ENCODE peak calls at places on chromosome 6, in five cellular contexts. One of them, this sample, is unnamed.
A peak's percentile ranks its signal among the peaks of the same experiment; 100 is the strongest.

GRCh38 chr6:119978274-119978889 is 628.8 kb upstream of the MAN1A1 start:
- DNase-seq in HL-60: no peak
- DNase-seq in IMR-90: peak; percentile 26
- DNase-seq in right atrium auricular region: no peak
- DNase-seq in thoracic aorta: no peak
- DNase-seq in this sample: no peak

GRCh38 chr6:56902551-56903464 is 52.1 kb upstream of the BEND6 start:
- DNase-seq in HL-60: no peak
- DNase-seq in IMR-90: peak; percentile 76
- DNase-seq in right atrium auricular region: no peak
- DNase-seq in thoracic aorta: no peak
- DNase-seq in this sample: no peak

GRCh38 chr6:109523478-109523877 is 40.5 kb upstream of the ZBTB24 start:
- DNase-seq in HL-60: no peak
- DNase-seq in IMR-90: peak; percentile 40
- DNase-seq in right atrium auricular region: no peak
- DNase-seq in thoracic aorta: no peak
- DNase-seq in this sample: no peak

GRCh38 chr6:5172057-5172683 is 87.0 kb downstream of the PPP1R3G start:
- DNase-seq in HL-60: no peak
- DNase-seq in IMR-90: no peak
- DNase-seq in right atrium auricular region: no peak
- DNase-seq in thoracic aorta: no peak
- DNase-seq in this sample: no peak

GRCh38 chr6:10276106-10276505 is 138.8 kb downstream of the TFAP2A start:
- DNase-seq in HL-60: no peak
- DNase-seq in IMR-90: peak; percentile 31
- DNase-seq in right atrium auricular region: no peak
- DNase-seq in thoracic aorta: no peak
- DNase-seq in this sample: peak; percentile 3

GRCh38 chr6:169960531-169960890 is 209.1 kb downstream of the ERMARD start:
- DNase-seq in HL-60: no peak
- DNase-seq in IMR-90: no peak
- DNase-seq in right atrium auricular region: peak; percentile 42
- DNase-seq in thoracic aorta: no peak
- DNase-seq in this sample: no peak

GRCh38 chr6:30885999-30886896 is 1.9 kb downstream of the DDR1 start:
- DNase-seq in HL-60: no peak
- DNase-seq in IMR-90: peak; percentile 79
- DNase-seq in right atrium auricular region: peak; percentile 79
- DNase-seq in thoracic aorta: no peak
- DNase-seq in this sample: no peak

GRCh38 chr6:137019476-137020272 is 25.1 kb downstream of the IL20RA start:
- DNase-seq in HL-60: no peak
- DNase-seq in IMR-90: no peak
- DNase-seq in right atrium auricular region: no peak
- DNase-seq in thoracic aorta: no peak
- DNase-seq in this sample: no peak

GRCh38 chr6:16414205-16414604 is 175.8 kb downstream of the GMPR start:
- DNase-seq in HL-60: no peak
- DNase-seq in IMR-90: no peak
- DNase-seq in right atrium auricular region: no peak
- DNase-seq in thoracic aorta: no peak
- DNase-seq in this sample: no peak

GRCh38 chr6:46263709-46264091 is 92.9 kb upstream of the ENPP5 start:
- DNase-seq in HL-60: no peak
- DNase-seq in IMR-90: peak; percentile 20
- DNase-seq in right atrium auricular region: no peak
- DNase-seq in thoracic aorta: no peak
- DNase-seq in this sample: no peak

GRCh38 chr6:101683884-101684283 is 290.4 kb downstream of the GRIK2 start:
- DNase-seq in HL-60: no peak
- DNase-seq in IMR-90: no peak
- DNase-seq in right atrium auricular region: no peak
- DNase-seq in thoracic aorta: no peak
- DNase-seq in this sample: no peak

GRCh38 chr6:5112065-5112799 is 27.1 kb downstream of the PPP1R3G start:
- DNase-seq in HL-60: no peak
- DNase-seq in IMR-90: peak; percentile 52
- DNase-seq in right atrium auricular region: no peak
- DNase-seq in thoracic aorta: no peak
- DNase-seq in this sample: no peak

GRCh38 chr6:20472748-20473147 is 61.5 kb upstream of the CDKAL1 start:
- DNase-seq in HL-60: no peak
- DNase-seq in IMR-90: no peak
- DNase-seq in right atrium auricular region: no peak
- DNase-seq in thoracic aorta: no peak
- DNase-seq in this sample: no peak

GRCh38 chr6:7411328-7411727 is 21.7 kb downstream of the RIOK1 start:
- DNase-seq in HL-60: no peak
- DNase-seq in IMR-90: no peak
- DNase-seq in right atrium auricular region: no peak
- DNase-seq in thoracic aorta: no peak
- DNase-seq in this sample: no peak

GRCh38 chr6:140155727-140156126 is 781.3 kb upstream of the CITED2 start:
- DNase-seq in HL-60: no peak
- DNase-seq in IMR-90: no peak
- DNase-seq in right atrium auricular region: no peak
- DNase-seq in thoracic aorta: no peak
- DNase-seq in this sample: no peak

GRCh38 chr6:36204068-36204753 is 7.7 kb downstream of the BRPF3 start:
- DNase-seq in HL-60: peak; percentile 63
- DNase-seq in IMR-90: no peak
- DNase-seq in right atrium auricular region: no peak
- DNase-seq in thoracic aorta: no peak
- DNase-seq in this sample: no peak

GRCh38 chr6:83086751-83087150 is 19.3 kb downstream of the DOP1A start:
- DNase-seq in HL-60: no peak
- DNase-seq in IMR-90: no peak
- DNase-seq in right atrium auricular region: no peak
- DNase-seq in thoracic aorta: no peak
- DNase-seq in this sample: no peak

GRCh38 chr6:160742090-160742489 is 40.0 kb downstream of the PLG start:
- DNase-seq in HL-60: no peak
- DNase-seq in IMR-90: no peak
- DNase-seq in right atrium auricular region: no peak
- DNase-seq in thoracic aorta: no peak
- DNase-seq in this sample: no peak

GRCh38 chr6:108656834-108657233 is 96.1 kb downstream of the FOXO3 start:
- DNase-seq in HL-60: no peak
- DNase-seq in IMR-90: no peak
- DNase-seq in right atrium auricular region: no peak
- DNase-seq in thoracic aorta: no peak
- DNase-seq in this sample: no peak

GRCh38 chr6:99613705-99614429 is 7.2 kb downstream of the PRDM13 start:
- DNase-seq in HL-60: no peak
- DNase-seq in IMR-90: no peak
- DNase-seq in right atrium auricular region: no peak
- DNase-seq in thoracic aorta: no peak
- DNase-seq in this sample: no peak
- TF ChIP-seq CTCF in HL-60: no peak
- TF ChIP-seq CTCF in IMR-90: no peak
- TF ChIP-seq CTCF in right atrium auricular region: no peak
- TF ChIP-seq CTCF in thoracic aorta: no peak
- TF ChIP-seq CTCF in this sample: no peak

GRCh38 chr6:39930540-39930939 is 3.7 kb downstream of the MOCS1 start:
- DNase-seq in HL-60: no peak
- DNase-seq in IMR-90: no peak
- DNase-seq in right atrium auricular region: peak; percentile 51
- DNase-seq in thoracic aorta: no peak
- DNase-seq in this sample: no peak
- H3K4me3 ChIP-seq in HL-60: no peak overlapping the region
- H3K4me3 ChIP-seq in IMR-90: no peak overlapping the region
- H3K4me3 ChIP-seq in right atrium auricular region: no peak overlapping the region
- H3K4me3 ChIP-seq in thoracic aorta: peak overlapping the region; percentile 34
- H3K4me3 ChIP-seq in this sample: no peak overlapping the region

GRCh38 chr6:168206186-168206585 is 113.4 kb downstream of the DACT2 start:
- DNase-seq in HL-60: no peak
- DNase-seq in IMR-90: no peak
- DNase-seq in right atrium auricular region: no peak
- DNase-seq in thoracic aorta: no peak
- DNase-seq in this sample: peak; percentile 66
- TF ChIP-seq CTCF in HL-60: no peak
- TF ChIP-seq CTCF in IMR-90: no peak
- TF ChIP-seq CTCF in right atrium auricular region: no peak
- TF ChIP-seq CTCF in thoracic aorta: no peak
- TF ChIP-seq CTCF in this sample: no peak

GRCh38 chr6:1595271-1596087 is 14.2 kb upstream of the FOXC1 start:
- DNase-seq in HL-60: no peak
- DNase-seq in IMR-90: no peak
- DNase-seq in right atrium auricular region: no peak
- DNase-seq in thoracic aorta: no peak
- DNase-seq in this sample: no peak
- H3K4me3 ChIP-seq in HL-60: no peak overlapping the region
- H3K4me3 ChIP-seq in IMR-90: no peak overlapping the region
- H3K4me3 ChIP-seq in right atrium auricular region: no peak overlapping the region
- H3K4me3 ChIP-seq in thoracic aorta: peak overlapping the region; percentile 65
- H3K4me3 ChIP-seq in this sample: no peak overlapping the region